ENCODE peak calls at places on chromosomes 13 and 19, in eight cellular contexts. One of them, this sample, is unnamed.
A peak's percentile ranks its signal among the peaks of the same experiment; 100 is the strongest.

GRCh38 chr13:40666905-40667621 is 622 bp upstream of the FOXO1 start:
- DNase-seq in A549: peak; percentile 19
- DNase-seq in hepatocyte: peak; percentile 77
- DNase-seq in H1: peak; percentile 67
- DNase-seq in ascending aorta: peak; percentile 79
- DNase-seq in heart left ventricle: peak; percentile 79
- DNase-seq in CD8-positive, alpha-beta T cell: peak; percentile 44
- DNase-seq in lower lobe of right lung: peak; percentile 87
- DNase-seq in this sample: no peak

GRCh38 chr13:67369895-67370660 is 139.9 kb upstream of the PCDH9 start:
- DNase-seq in A549: no peak
- DNase-seq in hepatocyte: peak; percentile 43
- DNase-seq in H1: no peak
- DNase-seq in ascending aorta: no peak
- DNase-seq in heart left ventricle: no peak
- DNase-seq in CD8-positive, alpha-beta T cell: no peak
- DNase-seq in lower lobe of right lung: no peak
- DNase-seq in this sample: no peak

GRCh38 chr19:34766386-34766785 is 6.6 kb downstream of the ZNF599 start:
- DNase-seq in A549: no peak
- DNase-seq in hepatocyte: no peak
- DNase-seq in H1: no peak
- DNase-seq in ascending aorta: no peak
- DNase-seq in heart left ventricle: no peak
- DNase-seq in CD8-positive, alpha-beta T cell: no peak
- DNase-seq in lower lobe of right lung: no peak
- DNase-seq in this sample: no peak

GRCh38 chr13:37995052-37995451 is 125.5 kb upstream of the TRPC4 start:
- DNase-seq in A549: no peak
- DNase-seq in hepatocyte: peak; percentile 36
- DNase-seq in H1: no peak
- DNase-seq in ascending aorta: no peak
- DNase-seq in heart left ventricle: no peak
- DNase-seq in CD8-positive, alpha-beta T cell: no peak
- DNase-seq in lower lobe of right lung: no peak
- DNase-seq in this sample: no peak

GRCh38 chr13:101545521-101545920 is 93.0 kb downstream of the ITGBL1 start:
- DNase-seq in A549: no peak
- DNase-seq in hepatocyte: no peak
- DNase-seq in H1: no peak
- DNase-seq in ascending aorta: peak; percentile 70
- DNase-seq in heart left ventricle: no peak
- DNase-seq in CD8-positive, alpha-beta T cell: no peak
- DNase-seq in lower lobe of right lung: no peak
- DNase-seq in this sample: no peak

GRCh38 chr13:75889427-75889826 is 253.3 kb downstream of the LMO7 start:
- DNase-seq in A549: no peak
- DNase-seq in hepatocyte: no peak
- DNase-seq in H1: no peak
- DNase-seq in ascending aorta: no peak
- DNase-seq in heart left ventricle: no peak
- DNase-seq in CD8-positive, alpha-beta T cell: no peak
- DNase-seq in lower lobe of right lung: no peak
- DNase-seq in this sample: no peak

GRCh38 chr13:41621716-41622508 is 164.6 kb downstream of the RGCC start:
- DNase-seq in A549: no peak
- DNase-seq in hepatocyte: no peak
- DNase-seq in H1: no peak
- DNase-seq in ascending aorta: no peak
- DNase-seq in heart left ventricle: no peak
- DNase-seq in CD8-positive, alpha-beta T cell: no peak
- DNase-seq in lower lobe of right lung: no peak
- DNase-seq in this sample: no peak

GRCh38 chr13:34340534-34340933 is 522.6 kb downstream of the RFC3 start:
- DNase-seq in A549: no peak
- DNase-seq in hepatocyte: peak; percentile 11
- DNase-seq in H1: no peak
- DNase-seq in ascending aorta: no peak
- DNase-seq in heart left ventricle: no peak
- DNase-seq in CD8-positive, alpha-beta T cell: no peak
- DNase-seq in lower lobe of right lung: no peak
- DNase-seq in this sample: peak; percentile 87

GRCh38 chr13:33349996-33350826 is 64.7 kb upstream of the STARD13 start:
- DNase-seq in A549: peak; percentile 7
- DNase-seq in hepatocyte: peak; percentile 44
- DNase-seq in H1: peak; percentile 60
- DNase-seq in ascending aorta: peak; percentile 79
- DNase-seq in heart left ventricle: peak; percentile 71
- DNase-seq in CD8-positive, alpha-beta T cell: no peak
- DNase-seq in lower lobe of right lung: peak; percentile 74
- DNase-seq in this sample: no peak

GRCh38 chr19:823565-824121 is 1.9 kb upstream of the PLPPR3 start:
- DNase-seq in A549: no peak
- DNase-seq in hepatocyte: peak; percentile 12
- DNase-seq in H1: peak; percentile 66
- DNase-seq in ascending aorta: no peak
- DNase-seq in heart left ventricle: no peak
- DNase-seq in CD8-positive, alpha-beta T cell: no peak
- DNase-seq in lower lobe of right lung: no peak
- DNase-seq in this sample: no peak

GRCh38 chr19:49704888-49705642 is 14.1 kb downstream of the CPT1C start:
- DNase-seq in A549: no peak
- DNase-seq in hepatocyte: no peak
- DNase-seq in H1: no peak
- DNase-seq in ascending aorta: no peak
- DNase-seq in heart left ventricle: no peak
- DNase-seq in CD8-positive, alpha-beta T cell: no peak
- DNase-seq in lower lobe of right lung: no peak
- DNase-seq in this sample: no peak

GRCh38 chr19:41981724-41982123 is 12.3 kb downstream of the ATP1A3 start:
- DNase-seq in A549: no peak
- DNase-seq in hepatocyte: no peak
- DNase-seq in H1: no peak
- DNase-seq in ascending aorta: no peak
- DNase-seq in heart left ventricle: no peak
- DNase-seq in CD8-positive, alpha-beta T cell: no peak
- DNase-seq in lower lobe of right lung: no peak
- DNase-seq in this sample: no peak

GRCh38 chr19:35213678-35214632 is 14.6 kb downstream of the FAM187B start:
- DNase-seq in A549: peak; percentile 48
- DNase-seq in hepatocyte: peak; percentile 63
- DNase-seq in H1: no peak
- DNase-seq in ascending aorta: peak; percentile 86
- DNase-seq in heart left ventricle: peak; percentile 80
- DNase-seq in CD8-positive, alpha-beta T cell: peak; percentile 80
- DNase-seq in lower lobe of right lung: peak; percentile 56
- DNase-seq in this sample: peak; percentile 76

GRCh38 chr19:30425885-30426838 is 54.0 kb downstream of the ZNF536 start:
- DNase-seq in A549: no peak
- DNase-seq in hepatocyte: no peak
- DNase-seq in H1: peak; percentile 20
- DNase-seq in ascending aorta: no peak
- DNase-seq in heart left ventricle: no peak
- DNase-seq in CD8-positive, alpha-beta T cell: no peak
- DNase-seq in lower lobe of right lung: no peak
- DNase-seq in this sample: no peak

GRCh38 chr19:44374789-44375188 is 18.3 kb upstream of the ZNF112 start:
- DNase-seq in A549: no peak
- DNase-seq in hepatocyte: no peak
- DNase-seq in H1: no peak
- DNase-seq in ascending aorta: no peak
- DNase-seq in heart left ventricle: no peak
- DNase-seq in CD8-positive, alpha-beta T cell: no peak
- DNase-seq in lower lobe of right lung: no peak
- DNase-seq in this sample: no peak

GRCh38 chr13:93603043-93603442 is 376.4 kb downstream of the GPC6 start:
- DNase-seq in A549: no peak
- DNase-seq in hepatocyte: no peak
- DNase-seq in H1: no peak
- DNase-seq in ascending aorta: peak; percentile 69
- DNase-seq in heart left ventricle: no peak
- DNase-seq in CD8-positive, alpha-beta T cell: no peak
- DNase-seq in lower lobe of right lung: no peak
- DNase-seq in this sample: peak; percentile 41

GRCh38 chr19:36008336-36008978 is at the start of gene SYNE4:
- DNase-seq in A549: no peak
- DNase-seq in hepatocyte: peak; percentile 89
- DNase-seq in H1: peak; percentile 81
- DNase-seq in ascending aorta: no peak
- DNase-seq in heart left ventricle: no peak
- DNase-seq in CD8-positive, alpha-beta T cell: no peak
- DNase-seq in lower lobe of right lung: peak; percentile 82
- DNase-seq in this sample: no peak

GRCh38 chr19:932647-933552 is 7.1 kb downstream of the ARID3A start:
- DNase-seq in A549: no peak
- DNase-seq in hepatocyte: no peak
- DNase-seq in H1: peak; percentile 56
- DNase-seq in ascending aorta: peak; percentile 75
- DNase-seq in heart left ventricle: peak; percentile 79
- DNase-seq in CD8-positive, alpha-beta T cell: peak; percentile 53
- DNase-seq in lower lobe of right lung: peak; percentile 75
- DNase-seq in this sample: no peak

GRCh38 chr13:25927966-25928365 is 123.8 kb downstream of the SHISA2 start:
- DNase-seq in A549: no peak
- DNase-seq in hepatocyte: no peak
- DNase-seq in H1: no peak
- DNase-seq in ascending aorta: no peak
- DNase-seq in heart left ventricle: no peak
- DNase-seq in CD8-positive, alpha-beta T cell: no peak
- DNase-seq in lower lobe of right lung: no peak
- DNase-seq in this sample: no peak

GRCh38 chr13:101018720-101019119 is 344.1 kb upstream of the TMTC4 start:
- DNase-seq in A549: no peak
- DNase-seq in hepatocyte: peak; percentile 16
- DNase-seq in H1: no peak
- DNase-seq in ascending aorta: no peak
- DNase-seq in heart left ventricle: no peak
- DNase-seq in CD8-positive, alpha-beta T cell: no peak
- DNase-seq in lower lobe of right lung: no peak
- DNase-seq in this sample: no peak

GRCh38 chr19:39110263-39110967 is 15.2 kb upstream of the PAK4 start:
- DNase-seq in A549: peak; percentile 95
- DNase-seq in hepatocyte: peak; percentile 76
- DNase-seq in H1: peak; percentile 92
- DNase-seq in ascending aorta: no peak
- DNase-seq in heart left ventricle: no peak
- DNase-seq in CD8-positive, alpha-beta T cell: peak; percentile 83
- DNase-seq in lower lobe of right lung: peak; percentile 74
- DNase-seq in this sample: no peak

GRCh38 chr13:103066991-103067390 is 774 bp upstream of the SLC10A2 start:
- DNase-seq in A549: no peak
- DNase-seq in hepatocyte: no peak
- DNase-seq in H1: no peak
- DNase-seq in ascending aorta: no peak
- DNase-seq in heart left ventricle: no peak
- DNase-seq in CD8-positive, alpha-beta T cell: no peak
- DNase-seq in lower lobe of right lung: no peak
- DNase-seq in this sample: no peak

GRCh38 chr13:113548171-113548641 is 36.3 kb upstream of the TFDP1 start:
- DNase-seq in A549: no peak
- DNase-seq in hepatocyte: no peak
- DNase-seq in H1: peak; percentile 49
- DNase-seq in ascending aorta: peak; percentile 62
- DNase-seq in heart left ventricle: peak; percentile 18
- DNase-seq in CD8-positive, alpha-beta T cell: no peak
- DNase-seq in lower lobe of right lung: peak; percentile 38
- DNase-seq in this sample: no peak

GRCh38 chr13:74662895-74663294 is 528.7 kb upstream of the KLF12 start:
- DNase-seq in A549: no peak
- DNase-seq in hepatocyte: no peak
- DNase-seq in H1: no peak
- DNase-seq in ascending aorta: no peak
- DNase-seq in heart left ventricle: no peak
- DNase-seq in CD8-positive, alpha-beta T cell: no peak
- DNase-seq in lower lobe of right lung: no peak
- DNase-seq in this sample: no peak

GRCh38 chr19:40607898-40608621 is 6.9 kb downstream of the LTBP4 start:
- DNase-seq in A549: no peak
- DNase-seq in hepatocyte: no peak
- DNase-seq in H1: no peak
- DNase-seq in ascending aorta: no peak
- DNase-seq in heart left ventricle: no peak
- DNase-seq in CD8-positive, alpha-beta T cell: no peak
- DNase-seq in lower lobe of right lung: no peak
- DNase-seq in this sample: no peak

GRCh38 chr19:10538204-10538603 is 5.5 kb upstream of the ATG4D start:
- DNase-seq in A549: no peak
- DNase-seq in hepatocyte: no peak
- DNase-seq in H1: no peak
- DNase-seq in ascending aorta: no peak
- DNase-seq in heart left ventricle: no peak
- DNase-seq in CD8-positive, alpha-beta T cell: no peak
- DNase-seq in lower lobe of right lung: no peak
- DNase-seq in this sample: no peak

GRCh38 chr19:44796701-44797115 is 12.2 kb upstream of the BCAM start:
- DNase-seq in A549: no peak
- DNase-seq in hepatocyte: no peak
- DNase-seq in H1: no peak
- DNase-seq in ascending aorta: no peak
- DNase-seq in heart left ventricle: peak; percentile 71
- DNase-seq in CD8-positive, alpha-beta T cell: no peak
- DNase-seq in lower lobe of right lung: no peak
- DNase-seq in this sample: no peak

GRCh38 chr19:18967358-18968146 is 26.5 kb upstream of the HOMER3 start:
- DNase-seq in A549: no peak
- DNase-seq in hepatocyte: peak; percentile 34
- DNase-seq in H1: no peak
- DNase-seq in ascending aorta: peak; percentile 77
- DNase-seq in heart left ventricle: peak; percentile 77
- DNase-seq in CD8-positive, alpha-beta T cell: no peak
- DNase-seq in lower lobe of right lung: peak; percentile 74
- DNase-seq in this sample: no peak
- H3K27ac ChIP-seq in A549: peak overlapping the region; percentile 42
- H3K27ac ChIP-seq in hepatocyte: no peak overlapping the region
- H3K27ac ChIP-seq in H1: no peak overlapping the region
- H3K27ac ChIP-seq in ascending aorta: peak overlapping the region; percentile 54
- H3K27ac ChIP-seq in heart left ventricle: peak overlapping the region; percentile 71
- H3K27ac ChIP-seq in CD8-positive, alpha-beta T cell: no peak overlapping the region
- H3K27ac ChIP-seq in lower lobe of right lung: peak overlapping the region; percentile 80
- H3K27ac ChIP-seq in this sample: peak overlapping the region; percentile 69

GRCh38 chr13:109785141-109785891 is 1.1 kb downstream of the IRS2 start:
- DNase-seq in A549: no peak
- DNase-seq in hepatocyte: peak; percentile 72
- DNase-seq in H1: peak; percentile 66
- DNase-seq in ascending aorta: peak; percentile 76
- DNase-seq in heart left ventricle: peak; percentile 50
- DNase-seq in CD8-positive, alpha-beta T cell: peak; percentile 49
- DNase-seq in lower lobe of right lung: peak; percentile 79
- DNase-seq in this sample: no peak
- H3K27ac ChIP-seq in A549: peak overlapping the region; percentile 89
- H3K27ac ChIP-seq in hepatocyte: peak overlapping the region; percentile 82
- H3K27ac ChIP-seq in H1: no peak overlapping the region
- H3K27ac ChIP-seq in ascending aorta: peak overlapping the region; percentile 88
- H3K27ac ChIP-seq in heart left ventricle: peak overlapping the region; percentile 82
- H3K27ac ChIP-seq in CD8-positive, alpha-beta T cell: peak overlapping the region; percentile 63
- H3K27ac ChIP-seq in lower lobe of right lung: peak overlapping the region; percentile 81
- H3K27ac ChIP-seq in this sample: peak overlapping the region; percentile 75

GRCh38 chr19:5578094-5578846 is 10.5 kb upstream of the TINCR start:
- DNase-seq in A549: peak; percentile 57
- DNase-seq in hepatocyte: peak; percentile 85
- DNase-seq in H1: peak; percentile 93
- DNase-seq in ascending aorta: no peak
- DNase-seq in heart left ventricle: peak; percentile 60
- DNase-seq in CD8-positive, alpha-beta T cell: peak; percentile 72
- DNase-seq in lower lobe of right lung: peak; percentile 79
- DNase-seq in this sample: no peak
- H3K27ac ChIP-seq in A549: peak overlapping the region; percentile 30
- H3K27ac ChIP-seq in hepatocyte: peak overlapping the region; percentile 90
- H3K27ac ChIP-seq in H1: no peak overlapping the region
- H3K27ac ChIP-seq in ascending aorta: no peak overlapping the region
- H3K27ac ChIP-seq in heart left ventricle: no peak overlapping the region
- H3K27ac ChIP-seq in CD8-positive, alpha-beta T cell: no peak overlapping the region
- H3K27ac ChIP-seq in lower lobe of right lung: no peak overlapping the region
- H3K27ac ChIP-seq in this sample: peak overlapping the region; percentile 70

GRCh38 chr13:21637296-21637695 is 33.3 kb upstream of the MICU2 start:
- DNase-seq in A549: peak; percentile 50
- DNase-seq in hepatocyte: peak; percentile 43
- DNase-seq in H1: no peak
- DNase-seq in ascending aorta: no peak
- DNase-seq in heart left ventricle: no peak
- DNase-seq in CD8-positive, alpha-beta T cell: peak; percentile 33
- DNase-seq in lower lobe of right lung: peak; percentile 77
- DNase-seq in this sample: peak; percentile 95
- H3K27ac ChIP-seq in A549: no peak overlapping the region
- H3K27ac ChIP-seq in hepatocyte: peak overlapping the region; percentile 82
- H3K27ac ChIP-seq in H1: no peak overlapping the region
- H3K27ac ChIP-seq in ascending aorta: no peak overlapping the region
- H3K27ac ChIP-seq in heart left ventricle: no peak overlapping the region
- H3K27ac ChIP-seq in CD8-positive, alpha-beta T cell: no peak overlapping the region
- H3K27ac ChIP-seq in lower lobe of right lung: no peak overlapping the region
- H3K27ac ChIP-seq in this sample: peak overlapping the region; percentile 59